ENCODE peak calls at places on chromosomes 13 and 19, in eight cellular contexts. One of them, this sample, is unnamed.

GRCh38 chr13:102680842-102681725 is 13.8 kb downstream of the METTL21C start:
- DNase-seq in tibial nerve: no peak
- DNase-seq in esophagus squamous epithelium: no peak
- DNase-seq in A549: no peak
- DNase-seq in breast epithelium: no peak
- DNase-seq in spleen: no peak
- DNase-seq in IMR-90: peak
- DNase-seq in lower leg skin: no peak
- DNase-seq in this sample: no peak

GRCh38 chr19:55640043-55640576 is 692 bp upstream of the ZNF580 start:
- DNase-seq in tibial nerve: no peak
- DNase-seq in lower leg skin: no peak
- DNase-seq in spleen: peak
- DNase-seq in breast epithelium: no peak
- DNase-seq in A549: no peak
- DNase-seq in esophagus squamous epithelium: no peak
- DNase-seq in IMR-90: peak
- DNase-seq in this sample: no peak

GRCh38 chr13:83618966-83619365 is 263.3 kb downstream of the SLITRK1 start:
- DNase-seq in IMR-90: no peak
- DNase-seq in A549: no peak
- DNase-seq in esophagus squamous epithelium: no peak
- DNase-seq in breast epithelium: no peak
- DNase-seq in lower leg skin: no peak
- DNase-seq in spleen: no peak
- DNase-seq in tibial nerve: no peak
- DNase-seq in this sample: no peak

GRCh38 chr13:27968316-27969072 is 621 bp downstream of the CDX2 start:
- DNase-seq in A549: no peak
- DNase-seq in esophagus squamous epithelium: no peak
- DNase-seq in tibial nerve: no peak
- DNase-seq in IMR-90: no peak
- DNase-seq in lower leg skin: no peak
- DNase-seq in breast epithelium: no peak
- DNase-seq in spleen: no peak
- DNase-seq in this sample: no peak

GRCh38 chr13:110056640-110057039 is 250.3 kb downstream of the COL4A1 start:
- DNase-seq in spleen: no peak
- DNase-seq in breast epithelium: no peak
- DNase-seq in IMR-90: no peak
- DNase-seq in lower leg skin: no peak
- DNase-seq in esophagus squamous epithelium: no peak
- DNase-seq in tibial nerve: no peak
- DNase-seq in A549: no peak
- DNase-seq in this sample: no peak

GRCh38 chr19:7294571-7295212 is 478 bp upstream of the INSR start:
- DNase-seq in esophagus squamous epithelium: no peak
- DNase-seq in spleen: peak
- DNase-seq in IMR-90: peak
- DNase-seq in lower leg skin: peak
- DNase-seq in tibial nerve: peak
- DNase-seq in breast epithelium: peak
- DNase-seq in A549: peak
- DNase-seq in this sample: peak

GRCh38 chr19:33339750-33340029 is 33.8 kb upstream of the CEBPG start:
- DNase-seq in lower leg skin: no peak
- DNase-seq in A549: no peak
- DNase-seq in esophagus squamous epithelium: no peak
- DNase-seq in breast epithelium: no peak
- DNase-seq in tibial nerve: no peak
- DNase-seq in IMR-90: no peak
- DNase-seq in spleen: no peak
- DNase-seq in this sample: no peak

GRCh38 chr13:38849316-38849715 is 141.3 kb downstream of the STOML3 start:
- DNase-seq in esophagus squamous epithelium: no peak
- DNase-seq in lower leg skin: no peak
- DNase-seq in breast epithelium: no peak
- DNase-seq in tibial nerve: no peak
- DNase-seq in IMR-90: no peak
- DNase-seq in spleen: no peak
- DNase-seq in A549: no peak
- DNase-seq in this sample: no peak

GRCh38 chr13:26254583-26255102 is 714 bp downstream of the CDK8 start:
- DNase-seq in spleen: peak
- DNase-seq in IMR-90: peak
- DNase-seq in tibial nerve: no peak
- DNase-seq in lower leg skin: peak
- DNase-seq in esophagus squamous epithelium: peak
- DNase-seq in A549: peak
- DNase-seq in breast epithelium: peak
- DNase-seq in this sample: peak

GRCh38 chr13:26257049-26257448 is 3.1 kb downstream of the CDK8 start:
- DNase-seq in esophagus squamous epithelium: no peak
- DNase-seq in IMR-90: no peak
- DNase-seq in lower leg skin: no peak
- DNase-seq in A549: no peak
- DNase-seq in spleen: no peak
- DNase-seq in tibial nerve: no peak
- DNase-seq in breast epithelium: no peak
- DNase-seq in this sample: no peak

GRCh38 chr13:26253262-26253786 is 605 bp upstream of the CDK8 start:
- DNase-seq in tibial nerve: no peak
- DNase-seq in A549: no peak
- DNase-seq in lower leg skin: no peak
- DNase-seq in breast epithelium: no peak
- DNase-seq in esophagus squamous epithelium: no peak
- DNase-seq in spleen: no peak
- DNase-seq in IMR-90: no peak
- DNase-seq in this sample: no peak

GRCh38 chr13:26255717-26256277 is 1.9 kb downstream of the CDK8 start:
- DNase-seq in tibial nerve: no peak
- DNase-seq in spleen: no peak
- DNase-seq in A549: no peak
- DNase-seq in breast epithelium: no peak
- DNase-seq in lower leg skin: no peak
- DNase-seq in esophagus squamous epithelium: no peak
- DNase-seq in IMR-90: peak
- DNase-seq in this sample: no peak

DNA sequence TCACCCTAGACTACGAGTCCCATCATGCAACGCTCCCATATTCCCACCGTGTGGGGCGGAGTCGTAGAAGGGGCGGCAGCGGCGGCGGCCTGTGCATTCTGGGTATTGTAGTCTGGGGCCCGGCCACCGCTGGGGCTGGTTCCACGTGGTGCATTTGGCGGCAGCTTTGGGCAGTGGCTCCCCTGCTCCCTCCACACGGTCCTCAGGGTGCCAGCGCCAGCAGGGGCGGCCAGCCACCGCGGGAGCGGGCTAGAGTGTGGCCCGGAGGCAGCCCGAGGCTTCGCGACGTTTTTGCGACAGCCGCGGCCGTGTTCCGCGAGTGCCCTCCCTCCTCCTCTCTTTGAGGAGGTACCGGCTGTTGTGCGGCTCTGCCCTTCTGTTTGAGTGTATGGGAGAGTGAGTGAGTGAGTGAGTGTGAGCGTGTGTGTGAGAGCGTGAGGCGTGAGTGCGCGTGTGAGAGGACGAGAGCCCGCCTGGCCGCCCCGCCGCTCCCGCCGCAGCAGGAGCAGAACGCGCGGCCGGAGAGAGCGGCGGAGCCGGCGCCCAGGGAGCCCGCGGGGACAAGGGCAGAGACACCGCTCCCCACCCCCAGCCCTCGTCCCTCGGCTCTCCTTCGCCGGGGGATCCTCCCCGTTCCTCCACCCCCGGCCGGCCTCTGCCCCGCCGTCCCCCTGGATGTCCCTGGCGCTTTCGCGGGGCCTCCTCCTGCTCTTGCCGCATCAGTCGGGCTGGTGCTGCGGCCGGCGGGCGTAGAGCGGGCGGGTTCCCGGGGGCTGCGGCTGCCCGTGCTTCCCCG is at the start of gene CDK8:
- DNase-seq in lower leg skin: peak
- DNase-seq in A549: peak
- DNase-seq in tibial nerve: peak
- DNase-seq in spleen: peak
- DNase-seq in esophagus squamous epithelium: peak
- DNase-seq in IMR-90: peak
- DNase-seq in breast epithelium: peak
- DNase-seq in this sample: peak
- TF ChIP-seq POLR2A in lower leg skin: no peak
- TF ChIP-seq POLR2A in A549: peak
- TF ChIP-seq POLR2A in tibial nerve: peak
- TF ChIP-seq POLR2A in spleen: peak
- TF ChIP-seq POLR2A in esophagus squamous epithelium: no peak
- TF ChIP-seq POLR2A in IMR-90: peak
- TF ChIP-seq POLR2A in breast epithelium: no peak
- TF ChIP-seq POLR2A in this sample: peak

GRCh38 chr19:5481957-5482356 is 26.7 kb downstream of the ZNRF4 start:
- DNase-seq in IMR-90: no peak
- DNase-seq in breast epithelium: no peak
- DNase-seq in spleen: no peak
- DNase-seq in tibial nerve: no peak
- DNase-seq in A549: no peak
- DNase-seq in esophagus squamous epithelium: no peak
- DNase-seq in lower leg skin: no peak
- DNase-seq in this sample: no peak

GRCh38 chr19:5480427-5480836 is 25.2 kb downstream of the ZNRF4 start:
- DNase-seq in esophagus squamous epithelium: no peak
- DNase-seq in A549: peak
- DNase-seq in breast epithelium: no peak
- DNase-seq in lower leg skin: no peak
- DNase-seq in tibial nerve: no peak
- DNase-seq in spleen: no peak
- DNase-seq in IMR-90: no peak
- DNase-seq in this sample: peak

GRCh38 chr19:5487222-5487621 is 32.0 kb downstream of the ZNRF4 start:
- DNase-seq in tibial nerve: no peak
- DNase-seq in esophagus squamous epithelium: no peak
- DNase-seq in breast epithelium: no peak
- DNase-seq in A549: no peak
- DNase-seq in lower leg skin: no peak
- DNase-seq in IMR-90: no peak
- DNase-seq in spleen: no peak
- DNase-seq in this sample: no peak

GRCh38 chr19:5485286-5485636 is 30.0 kb downstream of the ZNRF4 start:
- DNase-seq in breast epithelium: no peak
- DNase-seq in IMR-90: no peak
- DNase-seq in spleen: no peak
- DNase-seq in A549: no peak
- DNase-seq in lower leg skin: no peak
- DNase-seq in tibial nerve: no peak
- DNase-seq in esophagus squamous epithelium: no peak
- DNase-seq in this sample: no peak

GRCh38 chr19:5484398-5485285 is 29.4 kb downstream of the ZNRF4 start:
- DNase-seq in spleen: no peak
- DNase-seq in IMR-90: peak
- DNase-seq in breast epithelium: no peak
- DNase-seq in tibial nerve: no peak
- DNase-seq in lower leg skin: no peak
- DNase-seq in A549: no peak
- DNase-seq in esophagus squamous epithelium: no peak
- DNase-seq in this sample: no peak
- TF ChIP-seq POLR2A in spleen: no peak
- TF ChIP-seq POLR2A in IMR-90: no peak
- TF ChIP-seq POLR2A in breast epithelium: no peak
- TF ChIP-seq POLR2A in tibial nerve: no peak
- TF ChIP-seq POLR2A in lower leg skin: no peak
- TF ChIP-seq POLR2A in A549: no peak
- TF ChIP-seq POLR2A in esophagus squamous epithelium: no peak
- TF ChIP-seq POLR2A in this sample: no peak

DNA sequence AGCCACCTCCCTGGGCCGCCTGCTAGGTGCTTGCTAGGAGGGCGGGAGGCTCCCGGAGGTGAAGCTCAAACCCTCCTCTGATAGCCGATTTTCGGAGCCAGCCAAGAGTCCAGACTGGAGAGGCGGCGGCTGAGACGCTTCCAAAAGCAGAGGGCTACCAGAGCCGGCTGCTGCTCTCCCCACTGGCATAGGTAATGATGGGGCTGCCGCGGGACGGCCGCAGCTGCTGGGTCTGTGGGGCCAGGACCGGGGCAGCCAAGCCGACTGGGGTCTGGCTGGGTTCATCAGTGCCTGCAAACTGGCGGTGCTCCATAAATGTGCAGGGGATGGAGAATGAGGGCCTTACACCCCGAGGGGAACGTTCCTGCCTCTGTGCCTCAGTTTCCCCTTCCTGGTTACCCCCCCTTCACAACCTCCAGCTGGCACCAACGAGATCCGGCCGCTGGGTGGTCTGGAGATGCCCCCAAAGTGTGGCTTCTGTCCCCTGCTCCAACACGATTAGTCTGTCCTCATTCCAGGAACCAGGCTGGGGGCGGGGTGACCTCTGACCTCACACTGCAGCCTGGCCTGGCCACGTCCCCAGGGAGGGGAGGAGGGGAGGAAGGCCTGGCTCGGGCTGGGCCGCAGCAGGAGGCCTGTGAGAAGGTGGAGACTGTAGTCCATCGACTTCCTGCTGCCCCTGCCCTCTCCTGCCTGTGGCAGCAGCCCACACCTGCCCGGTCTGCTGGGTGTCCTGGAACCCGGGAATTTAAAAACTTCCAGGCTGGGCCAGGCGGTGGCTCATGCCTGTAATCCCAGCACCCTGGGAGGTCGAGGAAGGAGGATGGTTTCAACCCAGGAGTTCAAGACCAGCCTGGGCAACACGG is 3.8 kb upstream of the WDR18 start:
- DNase-seq in spleen: no peak
- DNase-seq in esophagus squamous epithelium: no peak
- DNase-seq in IMR-90: no peak
- DNase-seq in lower leg skin: no peak
- DNase-seq in tibial nerve: no peak
- DNase-seq in breast epithelium: no peak
- DNase-seq in A549: no peak
- DNase-seq in this sample: no peak
- TF ChIP-seq POLR2A in spleen: no peak
- TF ChIP-seq POLR2A in esophagus squamous epithelium: no peak
- TF ChIP-seq POLR2A in IMR-90: no peak
- TF ChIP-seq POLR2A in lower leg skin: no peak
- TF ChIP-seq POLR2A in tibial nerve: no peak
- TF ChIP-seq POLR2A in breast epithelium: no peak
- TF ChIP-seq POLR2A in A549: no peak
- TF ChIP-seq POLR2A in this sample: no peak

DNA sequence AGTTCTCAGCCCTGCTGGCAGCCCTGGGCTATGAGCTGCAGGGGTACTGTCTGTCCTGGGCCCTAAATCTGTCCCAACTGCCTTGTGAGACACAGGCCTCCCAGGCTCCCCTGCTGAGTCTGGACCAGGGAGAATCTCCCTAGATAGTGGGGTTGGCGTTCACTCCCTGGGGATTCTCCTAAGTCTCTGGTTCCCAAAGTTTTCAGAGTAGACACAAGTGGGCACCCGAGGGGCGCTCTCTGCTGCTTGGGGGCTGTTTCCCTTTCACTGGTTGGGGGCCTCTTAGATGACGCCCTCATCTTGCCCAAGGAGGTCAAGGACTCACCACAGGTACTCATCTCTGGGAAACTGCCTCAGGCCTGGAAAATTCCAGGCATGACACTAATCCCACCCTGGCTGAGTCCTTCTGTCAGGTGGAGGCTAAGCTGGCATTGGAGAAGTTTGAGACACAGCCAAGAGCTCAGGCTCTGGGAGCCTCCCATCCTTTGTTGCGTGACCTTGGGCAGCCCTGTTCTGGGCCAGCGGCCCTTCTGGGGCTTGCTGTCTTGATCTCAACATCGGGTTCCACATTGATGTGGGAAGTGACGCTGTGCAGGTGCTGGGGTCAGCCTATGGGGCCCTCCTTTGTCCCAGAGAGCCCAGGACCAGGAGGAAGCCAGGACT is 3.9 kb downstream of the RPL18A start:
- DNase-seq in A549: no peak
- DNase-seq in lower leg skin: no peak
- DNase-seq in breast epithelium: no peak
- DNase-seq in IMR-90: no peak
- DNase-seq in spleen: no peak
- DNase-seq in tibial nerve: no peak
- DNase-seq in esophagus squamous epithelium: no peak
- DNase-seq in this sample: no peak
- TF ChIP-seq POLR2A in A549: no peak
- TF ChIP-seq POLR2A in lower leg skin: no peak
- TF ChIP-seq POLR2A in breast epithelium: no peak
- TF ChIP-seq POLR2A in IMR-90: no peak
- TF ChIP-seq POLR2A in spleen: no peak
- TF ChIP-seq POLR2A in tibial nerve: no peak
- TF ChIP-seq POLR2A in esophagus squamous epithelium: no peak
- TF ChIP-seq POLR2A in this sample: no peak